ENCODE peak calls at places on chromosomes 1 and 21, in six cellular contexts. E is COR-L47; J is NCI-H187; T is ELR; W is neural crest cell; R is stimulated activated effector memory CD8-positive, alpha-beta T cell treated with anti-CD3 and anti-CD28 coated beads, Interleukin-12 subunit alpha, Interleukin-12 subunit beta, amount 100 ng/mL, for 72 hours. H is an unnamed sample.

GRCh38 chr21:46559291-46559983 is 45.4 kb downstream of the S100B start:
- DNase-seq in E (no peak), J (no peak), T (no peak), W (no peak), R (peak; percentile 49), H (no peak)

GRCh38 chr1:223330462-223330861 is 33.5 kb downstream of the SUSD4 start:
- DNase-seq in E (peak; percentile 31), J (no peak), T (no peak), W (no peak), R (no peak), H (no peak)

GRCh38 chr1:117368116-117369108 is 1.2 kb downstream of the MAN1A2 start:
- DNase-seq in E (no peak), J (no peak), T (peak; percentile 57), W (no peak), R (no peak), H (no peak)

GRCh38 chr21:32626633-32627196 is 14.5 kb upstream of the CFAP298 start:
- DNase-seq in E (no peak), J (no peak), T (peak; percentile 63), W (no peak), R (no peak), H (no peak)

GRCh38 chr1:162265983-162266382 is 110.7 kb downstream of the SPATA46 start:
- DNase-seq in E (no peak), J (no peak), T (no peak), W (no peak), R (no peak), H (no peak)

GRCh38 chr1:208219659-208220282 is 24.4 kb downstream of the PLXNA2 start:
- DNase-seq in E (no peak), J (no peak), T (peak; percentile 97), W (no peak), R (no peak), H (no peak)

GRCh38 chr1:165816157-165816556 is 11.3 kb upstream of the UCK2 start:
- DNase-seq in E (no peak), J (no peak), T (no peak), W (no peak), R (no peak), H (no peak)

GRCh38 chr1:10862743-10863335 is 66.4 kb upstream of the CASZ1 start:
- DNase-seq in E (no peak), J (no peak), T (no peak), W (no peak), R (no peak), H (no peak)

GRCh38 chr1:56437959-56438358 is 141.4 kb downstream of the PLPP3 start:
- DNase-seq in E (no peak), J (no peak), T (peak; percentile 40), W (no peak), R (no peak), H (no peak)

GRCh38 chr1:57411262-57411661 is 12.6 kb downstream of the DAB1 start:
- DNase-seq in E (no peak), J (no peak), T (peak; percentile 33), W (no peak), R (no peak), H (no peak)

GRCh38 chr1:26706315-26706714 is 10.5 kb downstream of the ARID1A start:
- DNase-seq in E (no peak), J (no peak), T (no peak), W (no peak), R (no peak), H (no peak)

GRCh38 chr1:26124433-26125318 is 13.1 kb downstream of the PDIK1L start:
- DNase-seq in E (no peak), J (no peak), T (no peak), W (no peak), R (no peak), H (no peak)

GRCh38 chr1:203379831-203380230 is 28.9 kb upstream of the FMOD start:
- DNase-seq in E (no peak), J (no peak), T (no peak), W (no peak), R (no peak), H (no peak)

GRCh38 chr1:209506101-209506500 is 77.4 kb upstream of the CAMK1G start:
- DNase-seq in E (no peak), J (no peak), T (no peak), W (no peak), R (no peak), H (no peak)

GRCh38 chr1:215201301-215201700 is 118.8 kb downstream of the KCNK2 start:
- DNase-seq in E (no peak), J (no peak), T (no peak), W (no peak), R (no peak), H (no peak)

GRCh38 chr1:37561794-37562132 is 5.0 kb downstream of the DNALI1 start:
- DNase-seq in E (no peak), J (no peak), T (peak; percentile 67), W (no peak), R (no peak), H (no peak)

GRCh38 chr1:45340816-45341215 is 576 bp upstream of the MUTYH start:
- DNase-seq in E (no peak), J (no peak), T (peak; percentile 44), W (no peak), R (no peak), H (no peak)

GRCh38 chr1:32774950-32775634 is 42.1 kb downstream of the YARS1 start:
- DNase-seq in E (peak; percentile 83), J (no peak), T (peak; percentile 75), W (no peak), R (no peak), H (no peak)

GRCh38 chr1:9721606-9722377 is 70.3 kb downstream of the PIK3CD start:
- DNase-seq in E (no peak), J (no peak), T (peak; percentile 48), W (peak; percentile 85), R (peak; percentile 61), H (no peak)